ENCODE peak calls at places on chromosomes 6 and 20, in seven cellular contexts. L, G, A, U, S, I and R are unnamed samples.

GRCh38 chr6:163356324-163356723 is 58.2 kb upstream of the QKI start:
- DNase-seq in L (no peak), G (no peak), A (peak; percentile 65), U (no peak), S (peak; percentile 58), I (no peak), R (no peak)

GRCh38 chr6:105022416-105022815 is 65.5 kb downstream of the LIN28B start:
- DNase-seq in L (no peak), G (no peak), A (no peak), U (no peak), S (no peak), I (no peak), R (no peak)

GRCh38 chr6:151808331-151809241 is 1.1 kb downstream of the ESR1 start:
- DNase-seq in L (no peak), G (no peak), A (no peak), U (no peak), S (no peak), I (no peak), R (no peak)

GRCh38 chr6:126308367-126308766 is 31.5 kb upstream of the CENPW start:
- DNase-seq in L (no peak), G (no peak), A (no peak), U (no peak), S (no peak), I (no peak), R (no peak)

GRCh38 chr6:90343581-90343980 is 46.9 kb upstream of the BACH2 start:
- DNase-seq in L (no peak), G (no peak), A (no peak), U (no peak), S (no peak), I (no peak), R (no peak)

GRCh38 chr6:5994234-5994998 is 12.3 kb downstream of the NRN1 start:
- DNase-seq in L (no peak), G (no peak), A (no peak), U (no peak), S (no peak), I (no peak), R (no peak)

GRCh38 chr6:108730556-108731228 is 117.5 kb upstream of the ARMC2 start:
- DNase-seq in L (no peak), G (no peak), A (no peak), U (no peak), S (no peak), I (no peak), R (no peak)

GRCh38 chr20:51118216-51118615 is 95.3 kb upstream of the KCNG1 start:
- DNase-seq in L (no peak), G (no peak), A (no peak), U (no peak), S (no peak), I (peak; percentile 47), R (no peak)

GRCh38 chr6:82569022-82569421 is 205.4 kb downstream of the TPBG start:
- DNase-seq in L (no peak), G (no peak), A (no peak), U (no peak), S (no peak), I (no peak), R (no peak)

GRCh38 chr20:38985603-38986170 is 23.5 kb downstream of the DHX35 start:
- DNase-seq in L (no peak), G (no peak), A (no peak), U (no peak), S (no peak), I (no peak), R (no peak)

GRCh38 chr6:84258268-84258667 is 30.8 kb upstream of the CEP162 start:
- DNase-seq in L (no peak), G (no peak), A (no peak), U (no peak), S (no peak), I (no peak), R (no peak)

GRCh38 chr6:20826378-20826777 is 292.1 kb downstream of the CDKAL1 start:
- DNase-seq in L (no peak), G (no peak), A (no peak), U (no peak), S (no peak), I (no peak), R (no peak)

GRCh38 chr20:39298116-39298515 is 336.0 kb downstream of the DHX35 start:
- DNase-seq in L (no peak), G (no peak), A (no peak), U (no peak), S (no peak), I (no peak), R (no peak)

GRCh38 chr20:4730782-4731181 is 9.1 kb downstream of the PRND start:
- DNase-seq in L (no peak), G (no peak), A (peak; percentile 14), U (no peak), S (no peak), I (no peak), R (no peak)

GRCh38 chr6:43171284-43172126 is 436 bp downstream of the SRF start:
- DNase-seq in L (peak; percentile 22), G (no peak), A (no peak), U (no peak), S (no peak), I (no peak), R (no peak)

GRCh38 chr6:135002974-135003703 is 51.5 kb downstream of the HBS1L start:
- DNase-seq in L (no peak), G (no peak), A (no peak), U (no peak), S (no peak), I (no peak), R (no peak)

GRCh38 chr6:108667984-108668383 is 107.3 kb downstream of the FOXO3 start:
- DNase-seq in L (no peak), G (no peak), A (no peak), U (no peak), S (no peak), I (no peak), R (no peak)

GRCh38 chr6:130229645-130230044 is 6.9 kb upstream of the SAMD3 start:
- DNase-seq in L (no peak), G (no peak), A (no peak), U (no peak), S (no peak), I (no peak), R (no peak)

GRCh38 chr20:38866265-38867061 is 59.8 kb upstream of the FAM83D start:
- DNase-seq in L (no peak), G (no peak), A (no peak), U (no peak), S (no peak), I (no peak), R (no peak)

GRCh38 chr6:124719951-124720350 is 242.3 kb upstream of the RNF217 start:
- DNase-seq in L (no peak), G (no peak), A (no peak), U (no peak), S (no peak), I (no peak), R (no peak)

GRCh38 chr20:2729251-2729713 is 36.7 kb downstream of the EBF4 start:
- DNase-seq in L (no peak), G (no peak), A (no peak), U (no peak), S (no peak), I (no peak), R (no peak)

GRCh38 chr6:52420668-52421358 is 671 bp downstream of the EFHC1 start:
- DNase-seq in L (peak; percentile 20), G (no peak), A (peak; percentile 18), U (no peak), S (no peak), I (peak; percentile 79), R (peak; percentile 17)

GRCh38 chr20:49510562-49511117 is 28.2 kb upstream of the KCNB1 start:
- DNase-seq in L (peak; percentile 41), G (peak; percentile 58), A (peak; percentile 47), U (no peak), S (peak; percentile 52), I (no peak), R (peak; percentile 53)

GRCh38 chr6:3701631-3702030 is 49.9 kb downstream of the PXDC1 start:
- DNase-seq in L (no peak), G (no peak), A (no peak), U (no peak), S (no peak), I (no peak), R (no peak)

GRCh38 chr20:14913896-14914295 is 576.5 kb upstream of the FLRT3 start:
- DNase-seq in L (no peak), G (no peak), A (no peak), U (no peak), S (no peak), I (no peak), R (no peak)

GRCh38 chr20:58146081-58146734 is 82.2 kb downstream of the ANKRD60 start:
- DNase-seq in L (no peak), G (no peak), A (no peak), U (no peak), S (no peak), I (no peak), R (peak; percentile 48)

DNA sequence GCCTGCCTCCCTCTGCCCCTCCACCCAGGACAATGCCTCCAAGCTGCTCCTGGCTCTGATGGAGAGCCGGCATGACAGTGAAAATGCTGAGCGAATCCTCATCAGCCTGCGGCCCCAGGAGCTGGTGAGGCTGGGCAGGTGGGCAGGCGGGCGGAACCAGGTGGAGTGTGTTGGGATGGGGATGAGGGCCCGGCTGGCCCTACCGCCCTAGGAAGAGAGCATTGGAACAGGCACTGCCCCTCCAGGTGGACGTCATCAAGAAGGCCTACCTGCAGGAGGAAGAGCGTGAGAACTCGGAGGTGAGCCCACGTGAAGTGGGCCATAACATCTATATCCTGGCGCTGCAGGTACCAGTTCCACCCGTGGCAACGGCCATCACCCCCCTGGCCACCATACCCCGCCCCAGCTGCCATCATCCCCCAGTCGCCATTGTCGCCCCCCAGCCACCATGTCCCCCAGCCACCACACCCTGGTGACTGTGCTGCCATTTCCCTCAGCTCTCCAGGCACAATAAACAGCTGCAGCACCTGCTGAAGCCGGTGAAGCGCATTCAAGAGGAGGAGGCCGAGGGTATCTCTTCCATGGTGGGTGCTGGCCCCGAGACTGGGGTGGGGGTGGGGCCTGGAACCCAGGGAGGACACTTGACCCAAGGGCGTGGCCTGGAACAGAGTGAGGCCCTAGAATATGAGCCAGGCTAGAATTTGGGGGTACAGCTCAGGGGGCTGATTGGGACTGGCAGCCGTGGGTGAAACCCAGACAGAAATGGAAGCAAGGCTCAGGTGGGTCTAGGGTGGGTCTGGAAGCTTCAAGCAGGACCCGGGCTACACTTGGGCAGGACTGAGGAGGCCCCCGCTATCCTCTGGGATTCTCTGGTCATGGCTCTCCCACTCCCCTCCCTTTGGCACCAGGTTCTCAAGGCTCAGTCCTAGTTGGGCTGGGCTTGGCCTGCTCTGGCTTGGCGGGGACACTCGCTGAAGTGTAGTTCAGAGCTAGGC is 24.2 kb downstream of the UQCC2 start:
- DNase-seq in L (no peak), G (no peak), A (no peak), U (no peak), S (no peak), I (no peak), R (no peak)
- H3K36me3 ChIP-seq in L (no peaks in the 10 kb centered on the region), G (peaks cover 17% of the 10 kb centered on the region), A (no peaks in the 10 kb centered on the region), U (peaks cover 100% of the 10 kb centered on the region), S (peaks cover 22% of the 10 kb centered on the region), I (peaks cover 100% of the 10 kb centered on the region), R (peaks cover 24% of the 10 kb centered on the region)

GRCh38 chr6:96466149-96466863 is 55.3 kb upstream of the UFL1 start:
- DNase-seq in L (no peak), G (no peak), A (no peak), U (no peak), S (no peak), I (no peak), R (no peak)
- TF ChIP-seq POLR2A in L (no peak), G (no peak), A (no peak), U (no peak), S (no peak), I (no peak), R (no peak)

GRCh38 chr20:24959591-24960301 is 10.7 kb downstream of the CST7 start:
- DNase-seq in L (no peak), G (no peak), A (no peak), U (peak; percentile 17), S (no peak), I (peak; percentile 76), R (no peak)
- H3K36me3 ChIP-seq in L (no peaks in the 10 kb centered on the region), G (no peaks in the 10 kb centered on the region), A (no peaks in the 10 kb centered on the region), U (peaks cover 91% of the 10 kb centered on the region), S (peaks cover 18% of the 10 kb centered on the region), I (peaks cover 91% of the 10 kb centered on the region), R (no peaks in the 10 kb centered on the region)

GRCh38 chr6:149212892-149213786 is 104.4 kb upstream of the TAB2 start:
- DNase-seq in L (no peak), G (no peak), A (no peak), U (no peak), S (no peak), I (no peak), R (no peak)
- TF ChIP-seq POLR2A in L (no peak), G (no peak), A (no peak), U (no peak), S (no peak), I (no peak), R (no peak)